ENCODE peak calls at places on chromosomes 2 and 18, in four cellular contexts. S, R, E and W are unnamed samples. For H3K36me3 and H3K9me3, the result is how much of the 10 kb centered on the place peaks cover.

GRCh38 chr18:69490072-69490471 is 89.4 kb downstream of the DOK6 start:
- DNase-seq in S (no peak), R (no peak), E (no peak), W (no peak)

GRCh38 chr2:200356794-200357472 is 50.4 kb downstream of the SPATS2L start:
- DNase-seq in R (no peak), S (no peak), E (no peak), W (no peak)

GRCh38 chr2:157223624-157224205 is 33.8 kb upstream of the GALNT5 start:
- DNase-seq in E (no peak), R (no peak), S (no peak), W (no peak)

GRCh38 chr2:86360781-86361180 is 23.4 kb upstream of the REEP1 start:
- DNase-seq in E (no peak), R (no peak), S (no peak), W (no peak)

GRCh38 chr2:62826141-62826540 is 120.6 kb downstream of the EHBP1 start:
- DNase-seq in R (no peak), S (no peak), E (no peak), W (no peak)

GRCh38 chr2:44777542-44777941 is 164.0 kb upstream of the SIX3 start:
- DNase-seq in S (no peak), R (no peak), E (no peak), W (no peak)

GRCh38 chr2:8987413-8987812 is 16.1 kb downstream of the MBOAT2 start:
- DNase-seq in S (peak), E (no peak), R (no peak), W (no peak)

GRCh38 chr2:205130111-205130829 is 552.0 kb upstream of the NRP2 start:
- DNase-seq in E (no peak), S (no peak), R (no peak), W (no peak)

GRCh38 chr2:166375736-166376487 is at the start of gene SCN9A:
- DNase-seq in S (peak), E (peak), R (peak), W (peak)

GRCh38 chr2:222052934-222053367 is 245.8 kb downstream of the PAX3 start:
- DNase-seq in S (peak), R (no peak), E (no peak), W (no peak)

GRCh38 chr2:229519655-229520054 is 194.7 kb downstream of the DNER start:
- DNase-seq in S (peak), E (no peak), R (no peak), W (no peak)

GRCh38 chr2:159706385-159706980 is 5.8 kb upstream of the MARCHF7 start:
- DNase-seq in R (no peak), E (no peak), S (no peak), W (no peak)

GRCh38 chr2:38074047-38074774 is 1.7 kb downstream of the CYP1B1 start:
- DNase-seq in R (peak), S (peak), E (no peak), W (peak)

GRCh38 chr2:223538920-223539440 is 63.2 kb downstream of the SCG2 start:
- DNase-seq in E (no peak), R (no peak), S (no peak), W (no peak)

GRCh38 chr18:2395427-2396161 is 175.7 kb downstream of the METTL4 start:
- DNase-seq in R (no peak), E (no peak), S (no peak), W (no peak)

GRCh38 chr2:202883987-202884675 is 12.6 kb upstream of the ICA1L start:
- DNase-seq in S (no peak), E (no peak), R (no peak), W (no peak)

GRCh38 chr2:230931556-230932231 is 6.7 kb upstream of the GPR55 start:
- DNase-seq in E (peak), R (no peak), S (no peak), W (no peak)

GRCh38 chr2:26640781-26641564 is at the start of gene CIB4:
- DNase-seq in S (peak), R (no peak), E (no peak), W (no peak)

GRCh38 chr2:205633994-205634393 is 48.3 kb upstream of the NRP2 start:
- DNase-seq in S (no peak), R (no peak), E (no peak), W (no peak)

GRCh38 chr2:159108178-159108893 is 139.9 kb downstream of the TANC1 start:
- DNase-seq in E (no peak), R (no peak), S (no peak), W (no peak)

GRCh38 chr2:134369220-134369902 is 115.5 kb downstream of the MGAT5 start:
- DNase-seq in R (no peak), E (no peak), S (no peak), W (no peak)

GRCh38 chr2:86216577-86217555 is 17.6 kb downstream of the MRPL35 start:
- DNase-seq in E (no peak), S (no peak), R (no peak), W (no peak)

GRCh38 chr2:86204458-86204857 is 5.2 kb downstream of the MRPL35 start:
- DNase-seq in E (no peak), R (no peak), S (no peak), W (no peak)

GRCh38 chr2:170091461-170091860 is 86.5 kb upstream of the MYO3B start:
- DNase-seq in R (no peak), E (no peak), S (no peak), W (no peak)

GRCh38 chr2:127810156-127810636 is 775 bp downstream of the WDR33 start:
- DNase-seq in R (no peak), E (no peak), S (peak), W (no peak)

GRCh38 chr2:102181919-102182635 is 4.7 kb upstream of the IL1RL2 start:
- DNase-seq in R (no peak), S (no peak), E (peak), W (no peak)

GRCh38 chr2:234286118-234286598 is 210.7 kb downstream of the ARL4C start:
- DNase-seq in E (no peak), S (no peak), R (no peak), W (peak)

GRCh38 chr2:30862054-30862651 is 54.9 kb upstream of the CAPN13 start:
- DNase-seq in R (no peak), S (peak), E (no peak), W (no peak)

GRCh38 chr18:51563401-51563800 is 365.9 kb upstream of the MEX3C start:
- DNase-seq in R (no peak), S (no peak), E (no peak), W (no peak)

GRCh38 chr2:64737547-64737946 is 83.8 kb upstream of the SERTAD2 start:
- DNase-seq in R (no peak), E (no peak), S (no peak), W (no peak)

GRCh38 chr2:143768991-143769390 is 639.8 kb downstream of the ARHGAP15 start:
- DNase-seq in R (no peak), S (no peak), E (no peak), W (no peak)

GRCh38 chr2:160652236-160652635 is 158.6 kb upstream of the RBMS1 start:
- DNase-seq in S (no peak), R (peak), E (no peak), W (no peak)

GRCh38 chr2:237919593-237919992 is 47.2 kb upstream of the UBE2F start:
- DNase-seq in E (peak), S (no peak), R (no peak), W (no peak)

GRCh38 chr2:119784876-119785275 is 25.2 kb downstream of the PTPN4 start:
- DNase-seq in R (no peak), E (no peak), S (no peak), W (no peak)

GRCh38 chr2:23595601-23596251 is 210.7 kb downstream of the KLHL29 start:
- DNase-seq in S (no peak), R (no peak), E (peak), W (peak)

GRCh38 chr2:97797355-97797754 is 84.0 kb downstream of the ZAP70 start:
- DNase-seq in S (peak), R (no peak), E (no peak), W (no peak)

GRCh38 chr2:27807476-27807875 is 36.0 kb downstream of the MRPL33 start:
- DNase-seq in E (no peak), S (peak), R (no peak), W (no peak)

GRCh38 chr18:8876887-8877286 is 171.5 kb downstream of the MTCL1 start:
- DNase-seq in R (no peak), S (peak), E (no peak), W (no peak)
- H3K36me3 ChIP-seq in R (under half), S (under half), E (under half), W (under half)

DNA sequence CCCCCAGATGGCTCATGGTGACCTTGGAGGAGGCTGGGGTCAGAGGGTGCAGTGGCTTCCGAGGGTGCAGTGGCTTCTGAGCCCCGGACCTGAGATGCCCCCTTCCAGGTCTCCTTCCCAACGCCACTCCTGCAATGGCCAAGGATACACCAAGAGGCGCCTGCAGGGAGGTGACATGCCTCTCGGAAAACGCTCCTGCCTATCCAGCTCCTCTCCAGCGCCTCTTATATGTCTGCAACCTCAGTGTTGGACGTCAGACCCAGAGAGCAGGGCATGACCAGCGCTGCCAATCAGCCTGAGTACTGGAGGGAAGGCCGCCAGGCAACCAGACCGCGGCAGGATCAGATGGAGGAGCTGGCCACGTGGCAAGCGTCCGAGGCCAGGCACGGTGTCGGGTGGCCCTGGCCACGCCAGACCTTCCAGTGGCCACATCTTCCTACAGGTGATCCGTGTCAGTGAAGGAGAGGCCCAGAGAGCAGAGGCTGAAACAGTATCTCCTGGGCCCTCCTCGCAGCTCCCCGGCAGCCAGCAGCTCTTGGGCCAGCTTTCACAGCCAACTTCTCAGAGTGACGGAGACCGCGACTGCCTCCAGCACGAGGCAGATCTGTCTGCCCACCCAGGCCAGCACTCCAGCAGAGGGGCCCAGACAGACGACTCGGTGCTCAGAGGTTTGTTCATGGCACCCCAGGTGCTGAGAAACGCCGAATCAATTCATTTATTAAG is 199.5 kb upstream of the SALL3 start:
- DNase-seq in E (no peak), S (no peak), R (no peak), W (no peak)
- H3K9me3 ChIP-seq in E (under half), S (under half), R (under half), W (under half)

DNA sequence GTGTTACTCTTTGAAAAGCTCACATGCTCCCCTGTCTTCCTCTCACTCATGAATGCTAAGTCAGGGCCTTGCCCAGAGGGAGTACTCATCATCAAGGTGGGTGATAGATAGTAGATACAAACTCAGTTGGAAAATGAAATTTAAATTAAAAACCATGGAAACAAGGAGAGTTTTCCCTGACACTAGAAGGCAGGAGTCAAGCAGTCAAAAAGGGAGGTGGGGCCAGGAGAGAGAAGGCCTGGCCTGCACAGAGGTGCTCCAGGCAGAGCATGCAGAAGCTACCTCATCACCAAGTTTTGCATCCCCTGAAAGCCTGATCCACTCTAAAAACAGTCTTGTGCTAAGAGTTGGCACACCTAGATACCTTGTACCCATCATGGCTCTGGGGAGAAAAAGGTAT is 143.7 kb downstream of the MYO5B start:
- DNase-seq in R (no peak), E (no peak), S (peak), W (no peak)
- TF ChIP-seq CTCF in R (peak), E (no peak), S (peak), W (peak)

DNA sequence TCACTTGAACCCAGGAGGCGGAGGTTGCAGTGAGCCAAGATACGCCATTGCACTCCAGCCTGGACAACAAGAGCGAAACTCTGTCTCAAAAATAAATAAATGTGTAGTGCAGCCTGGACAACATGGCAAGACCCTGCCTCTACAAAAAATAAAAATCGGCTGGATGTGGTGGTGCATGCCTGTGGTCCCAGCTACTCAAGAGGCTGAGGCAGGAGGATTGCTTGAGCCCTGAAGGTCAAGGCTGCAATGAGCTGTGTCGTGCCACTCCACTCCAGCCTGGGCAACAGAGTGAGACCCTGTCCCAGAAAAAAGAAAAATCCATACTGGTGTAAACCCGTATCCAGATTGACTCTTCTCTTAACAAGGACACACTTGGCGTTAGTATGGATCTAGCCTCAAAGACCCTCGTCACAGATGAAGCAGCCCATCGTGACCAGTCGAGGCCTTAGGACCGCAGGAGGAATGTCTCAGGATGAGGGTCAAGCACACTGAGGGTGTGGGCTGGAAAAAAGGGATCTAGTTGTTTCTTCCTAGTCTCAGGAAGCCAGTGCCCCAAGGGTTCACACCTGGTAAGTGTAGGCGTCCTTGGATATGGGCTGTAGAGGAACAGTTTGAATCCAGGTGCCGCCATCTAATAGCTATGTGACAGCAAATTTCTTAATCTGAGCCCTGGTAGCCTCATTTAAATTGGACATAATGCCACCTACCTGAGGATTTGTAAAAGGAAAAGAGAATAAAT is 4.0 kb upstream of the GPBAR1 start:
- DNase-seq in E (peak), R (no peak), S (no peak), W (peak)
- H3K36me3 ChIP-seq in E (half or more), R (half or more), S (under half), W (under half)

GRCh38 chr18:78423776-78424175 is 555.8 kb upstream of the SALL3 start:
- DNase-seq in E (no peak), S (no peak), R (no peak), W (no peak)
- H3K9me3 ChIP-seq in E (under half), S (under half), R (under half), W (under half)

GRCh38 chr2:100902833-100903405 is 83.0 kb downstream of the NPAS2 start:
- DNase-seq in E (no peak), R (no peak), S (peak), W (no peak)
- TF ChIP-seq CTCF in E (no peak), R (no peak), S (peak), W (no peak)

GRCh38 chr2:53708988-53709387 is 58.6 kb upstream of the CHAC2 start:
- DNase-seq in R (no peak), E (no peak), S (no peak), W (no peak)
- H3K36me3 ChIP-seq in R (under half), E (under half), S (under half), W (under half)